ENCODE peak calls at places on chromosomes 1 and 21, in five cellular contexts. Y, L, Q, G and Z are unnamed samples.

GRCh38 chr1:184418955-184419733 is 32.3 kb downstream of the C1orf21 start:
- DNase-seq in Y (no peak), L (no peak), Q (no peak), G (no peak), Z (no peak)

GRCh38 chr1:236489710-236490377 is 33.9 kb upstream of the LGALS8 start:
- DNase-seq in Y (no peak), L (no peak), Q (peak), G (peak), Z (peak)

GRCh38 chr1:166884040-166884642 is 8.1 kb upstream of the TADA1 start:
- DNase-seq in Y (peak), L (no peak), Q (peak), G (no peak), Z (peak)

GRCh38 chr1:89594096-89594740 is 38.7 kb upstream of the LRRC8C start:
- DNase-seq in Y (no peak), L (no peak), Q (no peak), G (no peak), Z (no peak)

GRCh38 chr21:34885125-34885524 is 164.0 kb downstream of the RUNX1 start:
- DNase-seq in Y (no peak), L (no peak), Q (no peak), G (no peak), Z (no peak)

GRCh38 chr1:46394108-46394871 is at the start of gene FAAH:
- DNase-seq in Y (no peak), L (no peak), Q (peak), G (peak), Z (no peak)

GRCh38 chr1:179366093-179366800 is 476 bp downstream of the AXDND1 start:
- DNase-seq in Y (no peak), L (peak), Q (peak), G (peak), Z (peak)

GRCh38 chr1:41898191-41898713 is 20.5 kb downstream of the HIVEP3 start:
- DNase-seq in Y (no peak), L (peak), Q (peak), G (peak), Z (no peak)

GRCh38 chr1:193322218-193322617 is 135.8 kb upstream of the B3GALT2 start:
- DNase-seq in Y (no peak), L (no peak), Q (peak), G (no peak), Z (no peak)

DNA sequence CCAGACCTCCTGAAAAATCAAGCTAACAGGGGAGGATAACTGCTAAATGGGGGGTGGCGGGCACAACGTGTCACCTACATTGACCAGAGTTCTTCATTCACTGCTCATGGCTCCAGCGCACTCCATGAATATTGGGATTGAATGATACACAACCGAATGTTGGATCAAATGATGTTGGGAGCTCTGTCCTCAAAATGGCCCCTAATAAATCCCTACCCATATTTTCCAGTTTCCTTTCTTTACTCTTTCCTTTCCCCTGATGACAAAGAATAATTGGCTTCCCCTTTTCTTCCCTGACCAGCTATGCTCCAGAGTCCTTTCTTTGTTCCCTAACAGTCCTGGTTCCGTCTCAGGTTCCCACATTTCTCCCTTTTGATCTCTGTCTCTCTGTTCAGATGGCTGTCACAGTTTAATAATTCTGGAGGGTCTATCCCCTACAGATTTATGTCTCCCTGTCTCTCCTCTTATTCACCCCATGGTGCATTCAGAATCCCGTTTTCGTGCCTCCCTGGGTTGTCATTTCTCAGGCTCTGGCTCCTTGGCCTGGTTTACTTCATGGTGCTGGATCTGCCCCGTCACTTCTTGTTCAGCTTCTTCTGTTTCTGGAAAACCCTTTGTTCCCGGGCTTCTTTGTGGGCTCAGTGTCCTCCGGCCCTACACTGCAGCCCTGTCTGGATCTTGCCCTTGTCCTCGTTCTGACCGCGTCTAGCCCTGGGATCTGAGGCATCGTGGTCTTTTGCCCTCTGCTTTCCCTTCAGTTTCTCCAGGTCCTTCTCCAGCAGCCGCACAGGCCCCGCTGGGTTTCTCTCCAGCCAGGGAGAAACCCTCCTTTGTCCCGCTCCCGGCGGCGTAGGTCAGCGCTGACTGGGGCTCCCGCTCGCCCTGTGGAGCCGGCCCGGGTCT is 78.3 kb downstream of the NDUFS5 start:
- DNase-seq in Y (no peak), L (no peak), Q (no peak), G (no peak), Z (no peak)
- TF ChIP-seq CTCF in Y (no peak), L (no peak), Q (no peak), G (no peak), Z (no peak)

GRCh38 chr1:198443374-198444233 is 96.9 kb downstream of the ATP6V1G3 start:
- DNase-seq in Y (no peak), L (no peak), Q (peak), G (no peak), Z (no peak)
- TF ChIP-seq CTCF in Y (no peak), L (no peak), Q (no peak), G (no peak), Z (no peak)

GRCh38 chr1:30782361-30783243 is 25.0 kb upstream of the LAPTM5 start:
- DNase-seq in Y (peak), L (peak), Q (peak), G (peak), Z (peak)
- TF ChIP-seq CTCF in Y (peak), L (peak), Q (peak), G (peak), Z (peak)

DNA sequence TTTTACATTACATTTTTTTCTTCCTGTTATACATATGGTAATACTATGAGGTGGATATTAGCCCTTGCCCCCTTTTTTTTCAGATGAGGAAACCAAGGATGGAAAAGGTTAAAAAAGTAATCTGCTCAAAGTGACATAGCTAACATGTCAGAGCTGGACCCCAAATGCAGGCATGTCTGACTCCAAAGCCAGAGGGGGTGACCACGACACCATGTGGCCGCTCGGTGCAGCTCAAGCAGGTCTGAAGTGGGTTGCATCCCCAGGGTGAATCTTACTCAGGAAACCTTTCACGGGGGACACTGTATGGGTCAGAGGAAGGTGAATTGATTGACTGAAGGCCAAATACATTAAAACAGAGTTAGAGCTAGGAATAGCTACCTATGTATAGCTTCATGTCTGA is 34.8 kb downstream of the CD34 start:
- DNase-seq in Y (no peak), L (no peak), Q (no peak), G (no peak), Z (no peak)
- TF ChIP-seq CTCF in Y (peak), L (no peak), Q (peak), G (peak), Z (peak)

DNA sequence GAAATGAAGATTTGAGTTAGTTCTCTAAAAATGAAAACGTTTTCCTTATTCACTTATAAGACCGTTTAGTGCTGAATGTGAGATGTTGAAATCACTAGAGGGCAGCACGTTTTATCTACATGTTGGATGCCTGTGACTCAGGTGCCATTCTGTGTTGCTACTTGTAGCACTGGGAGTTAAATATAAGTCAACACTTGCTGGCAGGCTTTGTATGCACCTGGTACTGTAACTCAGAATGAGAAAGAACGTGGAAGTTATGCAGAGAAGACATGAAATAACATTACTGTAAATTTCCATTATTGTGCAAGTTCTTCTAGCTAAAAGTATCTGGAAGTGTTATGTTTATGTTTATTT is 45.9 kb downstream of the MIGA1 start:
- DNase-seq in Y (peak), L (no peak), Q (peak), G (peak), Z (peak)
- TF ChIP-seq CTCF in Y (peak), L (no peak), Q (peak), G (peak), Z (peak)

DNA sequence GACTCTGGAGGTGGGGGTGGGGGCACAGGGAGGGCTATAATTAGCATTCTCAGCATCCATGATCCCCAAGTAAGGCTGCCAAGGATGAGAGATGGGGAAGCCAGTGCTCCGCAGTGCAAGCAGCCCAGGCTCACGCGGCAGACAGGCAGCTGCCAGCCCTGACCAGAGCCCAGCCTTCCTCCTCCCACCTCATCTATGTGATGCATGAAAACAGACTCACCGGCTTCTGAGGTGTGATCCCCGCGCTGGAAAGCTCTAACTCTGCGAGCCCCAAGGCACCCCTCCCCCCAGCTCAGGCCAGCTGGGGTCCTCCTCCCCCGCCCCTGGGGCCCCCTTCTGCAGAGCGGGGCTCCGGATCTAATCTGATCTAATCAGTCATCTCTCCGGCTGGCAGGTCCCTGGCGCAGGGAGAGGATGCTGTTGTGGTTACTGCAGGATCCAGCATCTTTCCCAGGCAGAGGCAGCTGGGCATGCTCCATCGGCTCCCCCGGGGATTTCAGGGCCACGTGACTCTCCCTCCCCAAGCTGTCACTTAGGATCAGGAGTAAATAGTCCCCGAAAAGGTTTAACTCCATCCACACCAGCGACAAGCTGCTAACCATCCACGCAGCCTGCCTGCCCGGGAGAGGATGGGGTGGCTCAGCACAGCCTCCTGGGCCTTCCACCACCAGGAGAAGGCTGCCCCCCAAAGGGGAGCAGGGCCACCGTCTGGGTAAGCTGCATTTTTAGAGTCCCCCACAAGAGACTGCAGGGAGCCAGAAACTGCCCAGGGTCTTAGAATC is at the start of gene PLEKHA6:
- DNase-seq in Y (no peak), L (no peak), Q (peak), G (no peak), Z (no peak)
- TF ChIP-seq CTCF in Y (no peak), L (no peak), Q (peak), G (peak), Z (no peak)

GRCh38 chr1:3349968-3350299 is 104.5 kb upstream of the ARHGEF16 start:
- DNase-seq in Y (no peak), L (no peak), Q (no peak), G (no peak), Z (no peak)

GRCh38 chr1:3352084-3352951 is 102.1 kb upstream of the ARHGEF16 start:
- DNase-seq in Y (no peak), L (no peak), Q (peak), G (no peak), Z (no peak)

GRCh38 chr1:3349161-3349967 is 105.1 kb upstream of the ARHGEF16 start:
- DNase-seq in Y (no peak), L (no peak), Q (peak), G (no peak), Z (no peak)

GRCh38 chr1:3351300-3352083 is 103.0 kb upstream of the ARHGEF16 start:
- DNase-seq in Y (no peak), L (no peak), Q (no peak), G (no peak), Z (no peak)

GRCh38 chr1:3350441-3351261 is 103.8 kb upstream of the ARHGEF16 start:
- DNase-seq in Y (no peak), L (no peak), Q (no peak), G (no peak), Z (no peak)
- TF ChIP-seq CTCF in Y (no peak), L (no peak), Q (no peak), G (no peak), Z (no peak)

GRCh38 chr1:30823969-30824735 is 66.6 kb upstream of the LAPTM5 start:
- DNase-seq in Y (peak), L (peak), Q (peak), G (peak), Z (peak)
- TF ChIP-seq CTCF in Y (no peak), L (no peak), Q (no peak), G (no peak), Z (no peak)

DNA sequence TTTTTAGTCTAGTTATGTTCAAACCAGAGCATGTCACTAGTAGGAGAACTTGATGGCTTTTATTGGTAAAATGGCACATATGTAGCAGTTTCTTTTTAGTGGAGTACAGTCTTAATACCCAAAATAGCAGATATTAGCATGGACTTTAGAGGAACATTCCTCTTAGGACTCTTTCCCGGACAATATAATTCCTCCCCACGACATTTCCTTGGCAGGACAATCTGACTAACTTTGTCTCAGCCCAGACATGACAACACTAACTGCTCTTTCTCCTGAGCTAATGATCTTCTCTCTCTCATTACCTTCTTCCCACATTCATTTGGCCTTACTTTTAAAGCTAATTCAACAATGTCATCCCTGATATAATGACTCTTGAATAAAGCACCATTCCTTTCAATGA is 62.5 kb downstream of the ADAMTS1 start:
- DNase-seq in Y (no peak), L (no peak), Q (no peak), G (no peak), Z (no peak)
- TF ChIP-seq CTCF in Y (no peak), L (no peak), Q (no peak), G (no peak), Z (no peak)